ENCODE peak calls at places on chromosomes 6 and 20, in six cellular contexts. R is astrocyte of the cerebellum, U is sigmoid colon, W is BJ, E is heart left ventricle, J is A673. O is an unnamed sample.

GRCh38 chr6:156164701-156165454 is 612.3 kb upstream of the ARID1B start:
- DNase-seq in U (no peak), J (no peak), E (no peak), W (no peak), R (no peak), O (no peak)

GRCh38 chr6:144264270-144265060 is 20.7 kb upstream of the UTRN start:
- DNase-seq in R (peak), J (peak), E (no peak), U (no peak), W (peak), O (peak)

GRCh38 chr6:33578588-33579011 is 1.5 kb downstream of the BAK1 start:
- DNase-seq in R (no peak), W (no peak), J (no peak), E (no peak), U (no peak), O (no peak)

GRCh38 chr6:39086294-39086693 is 28.7 kb downstream of the SAYSD1 start:
- DNase-seq in U (no peak), W (no peak), R (no peak), E (no peak), J (no peak), O (no peak)

GRCh38 chr6:156617376-156617775 is 159.8 kb upstream of the ARID1B start:
- DNase-seq in U (no peak), R (no peak), E (no peak), W (no peak), J (peak), O (no peak)

GRCh38 chr6:36386495-36387439 is 702 bp downstream of the ETV7 start:
- DNase-seq in W (no peak), R (peak), E (no peak), U (peak), J (peak), O (peak)

GRCh38 chr20:38861071-38861401 is 55.5 kb downstream of the PPP1R16B start:
- DNase-seq in E (no peak), W (no peak), R (no peak), J (no peak), U (no peak), O (no peak)

GRCh38 chr20:61045876-61046585 is 206.0 kb upstream of the CDH4 start:
- DNase-seq in E (no peak), U (no peak), J (peak), W (no peak), R (no peak), O (no peak)

GRCh38 chr6:41497573-41497972 is 48.6 kb upstream of the FOXP4 start:
- DNase-seq in W (no peak), E (no peak), R (no peak), J (no peak), U (no peak), O (no peak)

GRCh38 chr6:105300090-105300489 is 102.8 kb downstream of the PREP start:
- DNase-seq in R (no peak), W (no peak), E (no peak), U (no peak), J (no peak), O (no peak)

GRCh38 chr20:47502271-47502730 is 614 bp downstream of the NCOA3 start:
- DNase-seq in E (no peak), W (no peak), J (peak), R (peak), U (no peak), O (no peak)

GRCh38 chr20:53389516-53389915 is 204.1 kb downstream of the ZNF217 start:
- DNase-seq in J (no peak), U (no peak), R (no peak), E (no peak), W (no peak), O (no peak)

GRCh38 chr6:48628316-48628715 is 517.3 kb upstream of the PTCHD4 start:
- DNase-seq in J (no peak), U (no peak), W (peak), R (peak), E (no peak), O (peak)

GRCh38 chr6:35552285-35552917 is 39.7 kb upstream of the TULP1 start:
- DNase-seq in U (no peak), E (no peak), R (no peak), J (peak), W (no peak), O (no peak)

GRCh38 chr6:35469711-35470662 is 1.8 kb downstream of the RPL10A start:
- DNase-seq in R (no peak), W (no peak), J (no peak), E (no peak), U (no peak), O (no peak)

GRCh38 chr6:157059781-157060180 is 263.5 kb downstream of the TMEM242 start:
- DNase-seq in U (no peak), E (no peak), W (no peak), J (no peak), R (no peak), O (no peak)

GRCh38 chr20:62603021-62603906 is 39.0 kb upstream of the SLCO4A1 start:
- DNase-seq in J (peak), E (peak), W (no peak), R (peak), U (peak), O (no peak)

GRCh38 chr6:144344651-144345050 is 59.5 kb downstream of the UTRN start:
- DNase-seq in U (no peak), W (no peak), R (no peak), J (no peak), E (no peak), O (no peak)

GRCh38 chr20:38214256-38214870 is 46.2 kb downstream of the KIAA1755 start:
- DNase-seq in J (no peak), R (no peak), U (peak), E (peak), W (no peak), O (no peak)

GRCh38 chr20:58870293-58871014 is 17.9 kb downstream of the GNAS start:
- DNase-seq in R (peak), J (peak), E (peak), W (no peak), U (peak), O (no peak)

DNA sequence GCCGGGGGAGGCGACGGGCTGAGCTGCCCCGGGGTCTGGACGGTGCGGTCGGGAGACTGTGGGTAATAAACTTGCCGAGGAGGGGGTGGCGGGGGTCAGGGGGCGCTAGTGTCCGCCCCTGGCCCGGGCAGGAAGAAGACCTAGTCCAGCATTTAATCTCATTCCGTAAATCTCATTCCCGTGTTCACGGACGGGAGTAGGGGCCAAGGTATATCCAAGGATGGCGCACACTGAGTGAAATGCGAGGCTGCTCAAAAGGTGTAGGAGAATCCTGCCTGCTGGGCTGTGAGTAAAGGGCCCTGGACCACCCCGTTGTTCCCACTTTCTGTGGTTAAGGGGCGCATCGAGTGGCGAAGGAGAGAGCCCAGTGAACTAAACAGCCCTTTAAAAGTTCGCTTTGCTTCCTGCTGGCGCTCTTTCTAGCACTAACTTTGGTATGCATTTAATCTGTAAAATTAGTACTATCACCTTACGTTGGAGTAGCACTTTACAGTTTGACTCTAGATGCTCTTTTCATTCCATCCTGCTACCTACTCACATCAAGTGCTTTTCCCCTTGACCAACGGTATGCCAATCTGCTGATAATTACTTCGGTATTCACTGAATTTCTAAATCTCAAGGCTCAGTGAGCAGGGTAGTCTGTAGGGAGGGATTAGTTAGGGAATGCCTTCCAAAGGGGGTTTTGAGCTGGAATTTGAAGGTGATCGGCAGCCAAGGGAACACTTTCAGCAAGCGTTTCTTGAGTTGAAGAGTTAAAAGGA is 730 bp downstream of the PARD6B start:
- DNase-seq in W (no peak), U (no peak), J (peak), E (no peak), R (no peak), O (no peak)
- H3K4me3 ChIP-seq in W (peak), U (peak), J (peak), E (peak), R (peak), O (peak)

GRCh38 chr6:53065266-53066058 is at the start of gene FBXO9:
- DNase-seq in U (peak), W (no peak), J (peak), R (no peak), E (peak), O (no peak)

GRCh38 chr6:53066059-53066406 is 829 bp downstream of the FBXO9 start:
- DNase-seq in J (peak), U (peak), R (no peak), E (peak), W (no peak), O (no peak)

GRCh38 chr6:53067799-53068442 is 2.7 kb downstream of the FBXO9 start:
- DNase-seq in R (no peak), E (no peak), U (no peak), J (no peak), W (no peak), O (no peak)

GRCh38 chr6:53067307-53067706 is 2.1 kb downstream of the FBXO9 start:
- DNase-seq in U (no peak), J (no peak), R (no peak), W (no peak), E (no peak), O (no peak)

DNA sequence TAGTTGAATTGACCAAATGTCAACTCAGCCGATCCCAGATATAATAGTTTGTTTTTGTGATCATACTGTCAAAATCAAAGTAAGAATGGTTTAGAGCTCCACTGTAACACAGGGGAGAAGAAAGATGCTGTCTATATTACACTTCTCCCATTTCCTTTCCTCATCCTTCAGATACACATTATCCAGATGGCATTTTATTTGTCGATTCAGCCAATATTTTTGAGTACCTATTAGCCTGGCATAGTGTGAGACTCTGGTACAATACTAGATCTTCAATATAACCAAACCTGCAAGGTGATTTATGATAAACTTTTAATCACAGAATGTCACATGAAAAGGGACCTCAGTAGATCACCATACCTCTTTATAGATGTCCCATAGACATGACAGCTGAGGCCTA is 1.7 kb downstream of the FBXO9 start:
- DNase-seq in U (no peak), J (no peak), W (no peak), R (no peak), E (no peak), O (no peak)
- H3K4me3 ChIP-seq in U (no peak), J (peak), W (no peak), R (no peak), E (peak), O (no peak)

DNA sequence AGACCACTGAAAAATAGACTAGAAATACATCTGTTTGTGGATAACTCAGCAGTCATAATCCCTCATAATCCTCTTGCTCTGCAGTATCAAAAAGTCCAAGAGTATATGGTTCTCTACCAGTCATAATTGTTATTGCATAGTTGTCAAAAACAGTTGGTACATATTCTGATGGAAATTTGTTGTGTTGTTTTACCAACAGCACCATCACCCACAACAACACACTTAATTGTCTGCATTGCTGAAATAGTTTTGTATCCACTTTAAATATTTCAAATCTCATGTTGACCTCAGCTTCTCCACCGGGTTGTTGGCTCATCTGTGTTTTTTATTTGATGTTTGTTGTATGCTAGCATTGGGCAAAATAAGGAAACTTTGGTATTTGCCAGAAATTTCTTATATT is 39.4 kb downstream of the ITCH start:
- DNase-seq in E (no peak), W (no peak), U (no peak), J (no peak), R (no peak), O (no peak)
- H3K4me3 ChIP-seq in E (no peak), W (no peak), U (no peak), J (no peak), R (no peak), O (no peak)

GRCh38 chr6:134169881-134170486 is 117.6 kb upstream of the SLC2A12 start:
- DNase-seq in U (no peak), J (no peak), E (no peak), W (no peak), R (no peak), O (no peak)
- H3K4me3 ChIP-seq in U (peak), J (peak), E (peak), W (peak), R (peak), O (peak)

GRCh38 chr6:131946404-131946991 is 4.7 kb downstream of the CCN2 start:
- DNase-seq in W (no peak), E (no peak), J (no peak), U (no peak), R (peak), O (no peak)

GRCh38 chr6:131948221-131948661 is 2.9 kb downstream of the CCN2 start:
- DNase-seq in J (no peak), R (peak), E (no peak), W (peak), U (no peak), O (no peak)

GRCh38 chr6:131948692-131949614 is 2.2 kb downstream of the CCN2 start:
- DNase-seq in E (peak), W (peak), R (peak), J (peak), U (peak), O (peak)

GRCh38 chr6:131945971-131946370 is 5.2 kb downstream of the CCN2 start:
- DNase-seq in U (no peak), E (no peak), J (no peak), R (no peak), W (no peak), O (no peak)

DNA sequence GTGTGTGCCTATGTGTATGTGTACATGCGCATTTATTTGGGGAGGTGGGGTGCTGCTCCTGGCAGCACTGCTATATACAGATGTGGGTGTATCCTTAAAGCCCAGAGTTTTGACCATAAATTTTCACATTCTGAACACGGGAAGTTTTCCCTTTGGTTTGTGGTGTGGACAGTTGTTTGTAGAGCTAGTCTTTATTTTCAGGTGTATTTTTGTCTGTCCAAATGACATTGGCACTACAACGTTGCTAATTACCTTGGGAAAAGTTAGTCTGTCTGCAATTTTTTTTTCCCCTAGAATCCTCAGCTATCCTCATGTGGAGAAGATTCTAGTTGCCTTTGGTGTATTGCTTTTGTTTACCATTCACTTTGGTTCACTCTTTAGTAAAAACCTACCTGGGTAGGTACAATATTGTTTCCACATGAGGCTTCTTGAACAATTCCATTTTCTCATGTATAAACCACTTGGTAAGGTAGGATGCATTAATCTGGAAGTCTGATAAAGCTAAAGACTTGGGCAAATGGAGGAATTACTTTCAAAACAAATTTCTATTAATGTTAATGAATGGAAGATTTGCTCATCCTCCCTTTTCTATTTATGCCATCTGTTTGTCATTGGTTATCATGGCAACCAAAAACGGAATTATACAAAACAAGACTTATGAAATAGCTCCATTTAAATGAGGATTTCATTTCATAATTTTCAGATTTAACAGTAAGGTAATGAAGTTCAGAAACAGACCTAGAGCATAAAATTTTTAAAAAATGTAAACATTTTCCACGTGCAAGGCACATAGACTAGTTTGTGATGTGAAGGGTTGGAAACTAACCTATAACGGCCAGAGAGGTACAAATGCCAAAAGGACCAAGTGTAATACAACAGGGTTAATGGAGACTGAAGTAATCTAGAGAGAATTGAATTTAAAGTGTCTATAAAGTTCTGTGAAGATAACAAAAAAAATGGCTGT is 3.9 kb downstream of the CCN2 start:
- DNase-seq in R (peak), W (peak), J (no peak), E (no peak), U (no peak), O (peak)
- H3K4me3 ChIP-seq in R (peak), W (no peak), J (no peak), E (peak), U (peak), O (peak)

GRCh38 chr6:168319279-168320051 is at the start of gene DACT2:
- DNase-seq in U (no peak), W (no peak), E (no peak), J (peak), R (no peak), O (no peak)
- H3K4me3 ChIP-seq in U (peak), W (no peak), E (peak), J (peak), R (no peak), O (no peak)

GRCh38 chr6:108116781-108117426 is 42.4 kb upstream of the OSTM1 start:
- DNase-seq in U (no peak), J (no peak), E (no peak), W (no peak), R (no peak), O (no peak)
- H3K4me3 ChIP-seq in U (peak), J (peak), E (peak), W (no peak), R (no peak), O (no peak)